ENCODE peak calls at places on chromosomes 16 and 17, in seven cellular contexts. One of them, this sample, is unnamed.

GRCh38 chr17:61309857-61310256 is 89.8 kb upstream of the TBX2 start:
- DNase-seq in fibroblast of lung: peak; percentile 92
- DNase-seq in IMR-90: peak; percentile 92
- DNase-seq in activated naive CD4-positive, alpha-beta T cell: no peak
- DNase-seq in memory B cell: no peak
- DNase-seq in NCI-H510A: no peak
- DNase-seq in activated CD4-positive, alpha-beta T cell treated with anti-CD3 and anti-CD28 coated beads, Interleukin-2, amount 10 ng/mL, durations not matched to agents 7 days and 5 days: no peak
- DNase-seq in this sample: no peak

GRCh38 chr17:82636626-82637598 is 11.3 kb downstream of the WDR45B start:
- DNase-seq in memory B cell: no peak
- DNase-seq in NCI-H510A: no peak
- DNase-seq in fibroblast of lung: no peak
- DNase-seq in activated CD4-positive, alpha-beta T cell treated with anti-CD3 and anti-CD28 coated beads, Interleukin-2, amount 10 ng/mL, durations not matched to agents 7 days and 5 days: no peak
- DNase-seq in activated naive CD4-positive, alpha-beta T cell: no peak
- DNase-seq in IMR-90: no peak
- DNase-seq in this sample: no peak

GRCh38 chr17:52696362-52696761 is 537.8 kb upstream of the CA10 start:
- DNase-seq in IMR-90: no peak
- DNase-seq in NCI-H510A: no peak
- DNase-seq in activated CD4-positive, alpha-beta T cell treated with anti-CD3 and anti-CD28 coated beads, Interleukin-2, amount 10 ng/mL, durations not matched to agents 7 days and 5 days: no peak
- DNase-seq in fibroblast of lung: no peak
- DNase-seq in activated naive CD4-positive, alpha-beta T cell: no peak
- DNase-seq in memory B cell: no peak
- DNase-seq in this sample: no peak

GRCh38 chr17:6823011-6823442 is 8.5 kb downstream of the TEKT1 start:
- DNase-seq in activated CD4-positive, alpha-beta T cell treated with anti-CD3 and anti-CD28 coated beads, Interleukin-2, amount 10 ng/mL, durations not matched to agents 7 days and 5 days: no peak
- DNase-seq in IMR-90: peak; percentile 6
- DNase-seq in fibroblast of lung: peak; percentile 75
- DNase-seq in NCI-H510A: no peak
- DNase-seq in memory B cell: no peak
- DNase-seq in activated naive CD4-positive, alpha-beta T cell: no peak
- DNase-seq in this sample: no peak

GRCh38 chr17:63826468-63827001 is 696 bp upstream of the PSMC5 start:
- DNase-seq in memory B cell: no peak
- DNase-seq in activated naive CD4-positive, alpha-beta T cell: no peak
- DNase-seq in NCI-H510A: no peak
- DNase-seq in activated CD4-positive, alpha-beta T cell treated with anti-CD3 and anti-CD28 coated beads, Interleukin-2, amount 10 ng/mL, durations not matched to agents 7 days and 5 days: no peak
- DNase-seq in fibroblast of lung: peak; percentile 27
- DNase-seq in IMR-90: peak; percentile 41
- DNase-seq in this sample: no peak

GRCh38 chr17:40035162-40035559 is 19.0 kb downstream of the MED24 start:
- DNase-seq in fibroblast of lung: peak; percentile 25
- DNase-seq in memory B cell: no peak
- DNase-seq in activated naive CD4-positive, alpha-beta T cell: no peak
- DNase-seq in IMR-90: peak; percentile 47
- DNase-seq in NCI-H510A: no peak
- DNase-seq in activated CD4-positive, alpha-beta T cell treated with anti-CD3 and anti-CD28 coated beads, Interleukin-2, amount 10 ng/mL, durations not matched to agents 7 days and 5 days: no peak
- DNase-seq in this sample: no peak

GRCh38 chr16:84360170-84360569 is 8.2 kb upstream of the ATP2C2 start:
- DNase-seq in fibroblast of lung: peak; percentile 60
- DNase-seq in memory B cell: no peak
- DNase-seq in NCI-H510A: no peak
- DNase-seq in activated CD4-positive, alpha-beta T cell treated with anti-CD3 and anti-CD28 coated beads, Interleukin-2, amount 10 ng/mL, durations not matched to agents 7 days and 5 days: peak; percentile 60
- DNase-seq in IMR-90: peak; percentile 25
- DNase-seq in activated naive CD4-positive, alpha-beta T cell: peak; percentile 11
- DNase-seq in this sample: no peak

GRCh38 chr16:82031116-82032084 is 3.7 kb upstream of the HSD17B2 start:
- DNase-seq in activated CD4-positive, alpha-beta T cell treated with anti-CD3 and anti-CD28 coated beads, Interleukin-2, amount 10 ng/mL, durations not matched to agents 7 days and 5 days: no peak
- DNase-seq in memory B cell: no peak
- DNase-seq in activated naive CD4-positive, alpha-beta T cell: no peak
- DNase-seq in NCI-H510A: no peak
- DNase-seq in IMR-90: peak; percentile 72
- DNase-seq in fibroblast of lung: peak; percentile 70
- DNase-seq in this sample: no peak

GRCh38 chr17:42698736-42699414 is 16.5 kb downstream of the CNTNAP1 start:
- DNase-seq in IMR-90: peak; percentile 87
- DNase-seq in NCI-H510A: no peak
- DNase-seq in activated naive CD4-positive, alpha-beta T cell: no peak
- DNase-seq in activated CD4-positive, alpha-beta T cell treated with anti-CD3 and anti-CD28 coated beads, Interleukin-2, amount 10 ng/mL, durations not matched to agents 7 days and 5 days: no peak
- DNase-seq in fibroblast of lung: peak; percentile 75
- DNase-seq in memory B cell: no peak
- DNase-seq in this sample: no peak

GRCh38 chr16:30949655-30950515 is 1.0 kb downstream of the ORAI3 start:
- DNase-seq in memory B cell: no peak
- DNase-seq in fibroblast of lung: peak; percentile 75
- DNase-seq in NCI-H510A: peak; percentile 62
- DNase-seq in IMR-90: peak; percentile 80
- DNase-seq in activated naive CD4-positive, alpha-beta T cell: peak; percentile 17
- DNase-seq in activated CD4-positive, alpha-beta T cell treated with anti-CD3 and anti-CD28 coated beads, Interleukin-2, amount 10 ng/mL, durations not matched to agents 7 days and 5 days: peak; percentile 58
- DNase-seq in this sample: no peak

GRCh38 chr17:50080827-50081226 is 14.3 kb upstream of the PDK2 start:
- DNase-seq in fibroblast of lung: no peak
- DNase-seq in NCI-H510A: no peak
- DNase-seq in IMR-90: no peak
- DNase-seq in memory B cell: no peak
- DNase-seq in activated CD4-positive, alpha-beta T cell treated with anti-CD3 and anti-CD28 coated beads, Interleukin-2, amount 10 ng/mL, durations not matched to agents 7 days and 5 days: no peak
- DNase-seq in activated naive CD4-positive, alpha-beta T cell: no peak
- DNase-seq in this sample: no peak

GRCh38 chr16:53098526-53099317 is 43.9 kb downstream of the CHD9 start:
- DNase-seq in memory B cell: peak; percentile 51
- DNase-seq in IMR-90: peak; percentile 96
- DNase-seq in NCI-H510A: peak; percentile 64
- DNase-seq in activated naive CD4-positive, alpha-beta T cell: no peak
- DNase-seq in fibroblast of lung: peak; percentile 97
- DNase-seq in activated CD4-positive, alpha-beta T cell treated with anti-CD3 and anti-CD28 coated beads, Interleukin-2, amount 10 ng/mL, durations not matched to agents 7 days and 5 days: peak; percentile 28
- DNase-seq in this sample: peak; percentile 62

GRCh38 chr16:73956592-73957495 is 339.8 kb upstream of the PSMD7 start:
- DNase-seq in memory B cell: peak; percentile 2
- DNase-seq in activated CD4-positive, alpha-beta T cell treated with anti-CD3 and anti-CD28 coated beads, Interleukin-2, amount 10 ng/mL, durations not matched to agents 7 days and 5 days: peak; percentile 31
- DNase-seq in fibroblast of lung: peak; percentile 29
- DNase-seq in NCI-H510A: no peak
- DNase-seq in IMR-90: peak; percentile 64
- DNase-seq in activated naive CD4-positive, alpha-beta T cell: no peak
- DNase-seq in this sample: peak; percentile 2

GRCh38 chr16:3488801-3489200 is 6.5 kb downstream of the C16orf90 start:
- DNase-seq in activated naive CD4-positive, alpha-beta T cell: no peak
- DNase-seq in NCI-H510A: no peak
- DNase-seq in fibroblast of lung: no peak
- DNase-seq in activated CD4-positive, alpha-beta T cell treated with anti-CD3 and anti-CD28 coated beads, Interleukin-2, amount 10 ng/mL, durations not matched to agents 7 days and 5 days: no peak
- DNase-seq in memory B cell: no peak
- DNase-seq in IMR-90: no peak
- DNase-seq in this sample: no peak

GRCh38 chr16:87466975-87467501 is 25.8 kb downstream of the ZCCHC14 start:
- DNase-seq in IMR-90: no peak
- DNase-seq in NCI-H510A: no peak
- DNase-seq in memory B cell: no peak
- DNase-seq in fibroblast of lung: no peak
- DNase-seq in activated CD4-positive, alpha-beta T cell treated with anti-CD3 and anti-CD28 coated beads, Interleukin-2, amount 10 ng/mL, durations not matched to agents 7 days and 5 days: no peak
- DNase-seq in activated naive CD4-positive, alpha-beta T cell: no peak
- DNase-seq in this sample: no peak

GRCh38 chr17:61556224-61557188 is 34.5 kb downstream of the NACA2 start:
- DNase-seq in IMR-90: peak; percentile 24
- DNase-seq in fibroblast of lung: peak; percentile 37
- DNase-seq in activated CD4-positive, alpha-beta T cell treated with anti-CD3 and anti-CD28 coated beads, Interleukin-2, amount 10 ng/mL, durations not matched to agents 7 days and 5 days: no peak
- DNase-seq in memory B cell: no peak
- DNase-seq in activated naive CD4-positive, alpha-beta T cell: no peak
- DNase-seq in NCI-H510A: no peak
- DNase-seq in this sample: no peak

GRCh38 chr16:28573738-28574718 is 20.3 kb downstream of the SGF29 start:
- DNase-seq in IMR-90: no peak
- DNase-seq in memory B cell: no peak
- DNase-seq in activated naive CD4-positive, alpha-beta T cell: no peak
- DNase-seq in activated CD4-positive, alpha-beta T cell treated with anti-CD3 and anti-CD28 coated beads, Interleukin-2, amount 10 ng/mL, durations not matched to agents 7 days and 5 days: no peak
- DNase-seq in NCI-H510A: no peak
- DNase-seq in fibroblast of lung: no peak
- DNase-seq in this sample: no peak